ENCODE peak calls at places on chromosome 14, in eight cellular contexts. P is fibroblast of pulmonary artery; B is stomach; X is CD8-positive, alpha-beta memory T cell; C is left ventricle myocardium inferior; S is OCI-LY7; N is GM18507; T is T-helper 22 cell. A is an unnamed sample.

GRCh38 chr14:20626274-20626673 is 15.2 kb downstream of the OR6S1 start:
- DNase-seq in P (no peak), B (no peak), X (no peak), C (no peak), S (no peak), N (no peak), T (no peak), A (no peak)

GRCh38 chr14:51884086-51884927 is 23.9 kb downstream of the GNG2 start:
- DNase-seq in P (peak), B (no peak), X (no peak), C (no peak), S (no peak), N (no peak), T (no peak), A (no peak)

GRCh38 chr14:68544150-68544892 is 248.5 kb downstream of the ZFP36L1 start:
- DNase-seq in P (peak), B (peak), X (no peak), C (peak), S (no peak), N (no peak), T (no peak), A (no peak)

GRCh38 chr14:98244966-98245569 is 1026.9 kb downstream of the BCL11B start:
- DNase-seq in P (no peak), B (no peak), X (no peak), C (no peak), S (no peak), N (no peak), T (no peak), A (no peak)

GRCh38 chr14:85579957-85580356 is 50.0 kb downstream of the FLRT2 start:
- DNase-seq in P (no peak), B (no peak), X (no peak), C (no peak), S (no peak), N (no peak), T (no peak), A (no peak)

GRCh38 chr14:76768201-76768656 is 7.0 kb downstream of the VASH1 start:
- DNase-seq in P (peak), B (peak), X (peak), C (peak), S (peak), N (peak), T (peak), A (no peak)

GRCh38 chr14:53209370-53209769 is 56.2 kb upstream of the DDHD1 start:
- DNase-seq in P (peak), B (no peak), X (no peak), C (no peak), S (no peak), N (no peak), T (no peak), A (no peak)

GRCh38 chr14:86858591-86858990 is 1134.4 kb downstream of the GALC start:
- DNase-seq in P (no peak), B (no peak), X (no peak), C (no peak), S (no peak), N (no peak), T (no peak), A (no peak)

GRCh38 chr14:83847102-83847501 is 1682.8 kb upstream of the FLRT2 start:
- DNase-seq in P (no peak), B (no peak), X (no peak), C (no peak), S (no peak), N (no peak), T (no peak), A (no peak)

GRCh38 chr14:55245657-55246268 is 25.5 kb upstream of the FBXO34 start:
- DNase-seq in P (peak), B (no peak), X (peak), C (no peak), S (peak), N (no peak), T (no peak), A (no peak)

GRCh38 chr14:61625171-61625570 is 70.1 kb upstream of the HIF1A start:
- DNase-seq in P (no peak), B (no peak), X (no peak), C (no peak), S (no peak), N (no peak), T (no peak), A (no peak)

GRCh38 chr14:77490347-77490986 is 8.1 kb downstream of the ISM2 start:
- DNase-seq in P (no peak), B (no peak), X (no peak), C (no peak), S (no peak), N (no peak), T (no peak), A (no peak)

GRCh38 chr14:25833341-25834121 is 764.3 kb downstream of the NOVA1 start:
- DNase-seq in P (peak), B (peak), X (no peak), C (no peak), S (peak), N (no peak), T (no peak), A (peak)

GRCh38 chr14:93970967-93971634 is 5.3 kb downstream of the ASB2 start:
- DNase-seq in P (no peak), B (peak), X (peak), C (no peak), S (peak), N (no peak), T (no peak), A (no peak)

GRCh38 chr14:71610797-71611196 is 321.4 kb upstream of the RGS6 start:
- DNase-seq in P (no peak), B (no peak), X (no peak), C (no peak), S (no peak), N (no peak), T (no peak), A (no peak)

GRCh38 chr14:92783813-92784431 is 10.2 kb upstream of the GOLGA5 start:
- DNase-seq in P (peak), B (no peak), X (peak), C (no peak), S (peak), N (no peak), T (no peak), A (no peak)

GRCh38 chr14:67987596-67987995 is 168.0 kb downstream of the RAD51B start:
- DNase-seq in P (peak), B (no peak), X (no peak), C (no peak), S (no peak), N (no peak), T (no peak), A (no peak)

GRCh38 chr14:52961060-52961639 is 10.3 kb upstream of the FERMT2 start:
- DNase-seq in P (peak), B (peak), X (peak), C (peak), S (peak), N (peak), T (peak), A (no peak)

GRCh38 chr14:23137221-23138172 is 18.4 kb upstream of the CEBPE start:
- DNase-seq in P (no peak), B (peak), X (no peak), C (no peak), S (no peak), N (no peak), T (no peak), A (no peak)

GRCh38 chr14:105602243-105602750 is 75.9 kb downstream of the TMEM121 start:
- DNase-seq in P (no peak), B (no peak), X (no peak), C (no peak), S (no peak), N (no peak), T (no peak), A (no peak)

GRCh38 chr14:64074961-64075619 is 219.1 kb downstream of the ESR2 start:
- DNase-seq in P (peak), B (no peak), X (no peak), C (no peak), S (no peak), N (no peak), T (no peak), A (no peak)

GRCh38 chr14:51789631-51790030 is 70.8 kb upstream of the GNG2 start:
- DNase-seq in P (no peak), B (no peak), X (no peak), C (no peak), S (no peak), N (no peak), T (no peak), A (no peak)

GRCh38 chr14:37230551-37231194 is 32.9 kb downstream of the MIPOL1 start:
- DNase-seq in P (peak), B (no peak), X (no peak), C (no peak), S (peak), N (no peak), T (no peak), A (no peak)

GRCh38 chr14:101072945-101073597 is 169.5 kb upstream of the RTL1 start:
- DNase-seq in P (peak), B (peak), X (no peak), C (no peak), S (no peak), N (no peak), T (no peak), A (peak)

GRCh38 chr14:73759183-73759713 is 45.1 kb upstream of the PNMA1 start:
- DNase-seq in P (peak), B (peak), X (peak), C (peak), S (peak), N (no peak), T (peak), A (peak)

GRCh38 chr14:65002586-65003210 is 16.0 kb downstream of the FNTB start:
- DNase-seq in P (peak), B (no peak), X (no peak), C (no peak), S (no peak), N (no peak), T (no peak), A (no peak)